ENCODE peak calls at places on chromosomes 2 and 18, in ten cellular contexts. I, W, X, A, D, J, E, H, G and N are unnamed samples.

GRCh38 chr2:232611559-232612218 is 21.7 kb upstream of the EFHD1 start:
- DNase-seq in I (peak), W (peak), X (peak), A (peak), D (peak), J (peak), E (peak), H (peak), G (peak), N (no peak)

GRCh38 chr2:24642351-24642750 is 150.8 kb downstream of the PTRHD1 start:
- DNase-seq in I (no peak), W (no peak), X (no peak), A (peak), D (no peak), J (no peak), E (no peak), H (no peak), G (no peak), N (no peak)

GRCh38 chr2:172561270-172561669 is 5.4 kb downstream of the PDK1 start:
- DNase-seq in I (no peak), W (no peak), X (no peak), A (no peak), D (no peak), J (no peak), E (no peak), H (no peak), G (no peak), N (no peak)

GRCh38 chr18:24027156-24027555 is 12.6 kb downstream of the TTC39C start:
- DNase-seq in I (peak), W (no peak), X (no peak), A (no peak), D (peak), J (peak), E (no peak), H (no peak), G (no peak), N (no peak)

GRCh38 chr2:215921884-215922283 is 91.5 kb downstream of the MREG start:
- DNase-seq in I (peak), W (no peak), X (no peak), A (no peak), D (peak), J (peak), E (no peak), H (no peak), G (no peak), N (no peak)

GRCh38 chr2:11014026-11014425 is 102.3 kb downstream of the KCNF1 start:
- DNase-seq in I (no peak), W (no peak), X (no peak), A (no peak), D (no peak), J (no peak), E (no peak), H (no peak), G (no peak), N (no peak)

GRCh38 chr2:146527166-146527565 is 1317.7 kb upstream of the ACVR2A start:
- DNase-seq in I (no peak), W (no peak), X (no peak), A (no peak), D (no peak), J (peak), E (no peak), H (no peak), G (no peak), N (no peak)

GRCh38 chr2:127664065-127664894 is 11.1 kb downstream of the LIMS2 start:
- DNase-seq in I (no peak), W (no peak), X (no peak), A (no peak), D (no peak), J (no peak), E (no peak), H (no peak), G (peak), N (no peak)

GRCh38 chr18:812673-813404 is 797 bp upstream of the YES1 start:
- DNase-seq in I (peak), W (no peak), X (peak), A (peak), D (peak), J (peak), E (peak), H (peak), G (peak), N (no peak)

GRCh38 chr18:59735269-59735860 is 38.1 kb upstream of the CCBE1 start:
- DNase-seq in I (no peak), W (no peak), X (no peak), A (no peak), D (no peak), J (no peak), E (no peak), H (no peak), G (no peak), N (no peak)

GRCh38 chr2:43139996-43140621 is 86.3 kb downstream of the ZFP36L2 start:
- DNase-seq in I (no peak), W (no peak), X (no peak), A (no peak), D (no peak), J (no peak), E (no peak), H (no peak), G (no peak), N (no peak)

GRCh38 chr2:238180554-238180953 is 21.8 kb downstream of the ERFE start:
- DNase-seq in I (no peak), W (no peak), X (no peak), A (no peak), D (no peak), J (no peak), E (no peak), H (no peak), G (no peak), N (no peak)

GRCh38 chr2:187581125-187581896 is 27.1 kb upstream of the TFPI start:
- DNase-seq in I (peak), W (no peak), X (no peak), A (peak), D (peak), J (peak), E (peak), H (no peak), G (no peak), N (no peak)

GRCh38 chr2:161172901-161173540 is 12.8 kb downstream of the TANK start:
- DNase-seq in I (no peak), W (no peak), X (no peak), A (no peak), D (no peak), J (no peak), E (no peak), H (no peak), G (no peak), N (no peak)

GRCh38 chr2:235636471-235637005 is 142.7 kb downstream of the AGAP1 start:
- DNase-seq in I (no peak), W (no peak), X (no peak), A (no peak), D (no peak), J (no peak), E (no peak), H (no peak), G (no peak), N (no peak)